ENCODE peak calls at places on chromosomes 13 and 19, in seven cellular contexts. Y is activated CD8-positive, alpha-beta memory T cell treated with anti-CD3 and anti-CD28 coated beads, Interleukin-2, amount 50 U/mL, for 4 hours; Z is B cell; K is MCF 10A; N is HTR-8/SVneo; Q is AG08395; L is stimulated activated CD8-positive, alpha-beta memory T cell treated with anti-CD3 and anti-CD28 coated beads, Interleukin-4, amount 100 ng/mL, for 24 hours. H is an unnamed sample.

GRCh38 chr13:113845723-113846638 is 17.9 kb downstream of the GAS6 start:
- DNase-seq in Y (no peak), Z (no peak), K (no peak), N (no peak), Q (no peak), L (no peak), H (no peak)

GRCh38 chr13:79128158-79128557 is 277.9 kb downstream of the RBM26 start:
- DNase-seq in Y (no peak), Z (no peak), K (peak; percentile 98), N (peak; percentile 2), Q (no peak), L (no peak), H (peak; percentile 76)

GRCh38 chr13:60211548-60211947 is 47.8 kb upstream of the DIAPH3 start:
- DNase-seq in Y (no peak), Z (no peak), K (no peak), N (no peak), Q (no peak), L (no peak), H (no peak)

GRCh38 chr13:99085846-99086148 is 107.9 kb upstream of the DOCK9 start:
- DNase-seq in Y (no peak), Z (no peak), K (no peak), N (no peak), Q (no peak), L (no peak), H (no peak)

GRCh38 chr13:25933520-25933919 is 118.3 kb downstream of the SHISA2 start:
- DNase-seq in Y (no peak), Z (no peak), K (no peak), N (no peak), Q (no peak), L (no peak), H (no peak)

GRCh38 chr19:47711652-47712239 is 1.5 kb upstream of the EHD2 start:
- DNase-seq in Y (no peak), Z (no peak), K (no peak), N (no peak), Q (no peak), L (no peak), H (no peak)

GRCh38 chr13:95217920-95218830 is 83.1 kb downstream of the ABCC4 start:
- DNase-seq in Y (no peak), Z (no peak), K (no peak), N (no peak), Q (no peak), L (no peak), H (peak; percentile 9)

GRCh38 chr13:53953205-53953604 is 924.6 kb downstream of the OLFM4 start:
- DNase-seq in Y (no peak), Z (no peak), K (no peak), N (no peak), Q (no peak), L (no peak), H (no peak)

GRCh38 chr13:104011505-104012270 is 945.5 kb upstream of the SLC10A2 start:
- DNase-seq in Y (no peak), Z (no peak), K (no peak), N (no peak), Q (no peak), L (no peak), H (peak; percentile 7)

GRCh38 chr19:2207991-2208860 is 27.9 kb downstream of the PLEKHJ1 start:
- DNase-seq in Y (peak; percentile 55), Z (peak; percentile 67), K (no peak), N (no peak), Q (peak; percentile 97), L (peak; percentile 34), H (no peak)

GRCh38 chr19:53290758-53291549 is 23.4 kb upstream of the VN1R4 start:
- DNase-seq in Y (no peak), Z (no peak), K (no peak), N (no peak), Q (no peak), L (no peak), H (no peak)

GRCh38 chr13:58919551-58919950 is 1244.2 kb downstream of the DIAPH3 start:
- DNase-seq in Y (no peak), Z (no peak), K (no peak), N (no peak), Q (no peak), L (no peak), H (no peak)

GRCh38 chr13:100881291-100881864 is 206.8 kb upstream of the TMTC4 start:
- DNase-seq in Y (no peak), Z (no peak), K (no peak), N (no peak), Q (peak; percentile 58), L (no peak), H (no peak)

GRCh38 chr13:26961890-26962615 is 201.5 kb upstream of the GPR12 start:
- DNase-seq in Y (no peak), Z (no peak), K (no peak), N (no peak), Q (no peak), L (no peak), H (no peak)

GRCh38 chr13:28889317-28889716 is 69.2 kb downstream of the MTUS2 start:
- DNase-seq in Y (no peak), Z (no peak), K (no peak), N (no peak), Q (no peak), L (no peak), H (no peak)

GRCh38 chr19:17339088-17339741 is 1.9 kb downstream of the GTPBP3 start:
- DNase-seq in Y (no peak), Z (no peak), K (no peak), N (no peak), Q (no peak), L (no peak), H (no peak)

GRCh38 chr13:105848494-105848893 is 687.0 kb downstream of the EFNB2 start:
- DNase-seq in Y (no peak), Z (no peak), K (peak; percentile 33), N (no peak), Q (no peak), L (no peak), H (no peak)

GRCh38 chr19:45172173-45172572 is 5.9 kb downstream of the TRAPPC6A start:
- DNase-seq in Y (no peak), Z (no peak), K (no peak), N (no peak), Q (no peak), L (no peak), H (no peak)

GRCh38 chr13:107025991-107026390 is 458.1 kb upstream of the ARGLU1 start:
- DNase-seq in Y (no peak), Z (no peak), K (peak; percentile 50), N (no peak), Q (peak; percentile 35), L (no peak), H (peak; percentile 49)

GRCh38 chr13:106534844-106535551 is 464 bp downstream of the EFNB2 start:
- DNase-seq in Y (peak; percentile 16), Z (no peak), K (peak; percentile 40), N (no peak), Q (peak; percentile 10), L (no peak), H (peak; percentile 13)

GRCh38 chr13:41802684-41803554 is 158.0 kb downstream of the VWA8 start:
- DNase-seq in Y (no peak), Z (no peak), K (peak; percentile 64), N (no peak), Q (peak; percentile 49), L (no peak), H (peak; percentile 49)

GRCh38 chr19:472005-472858 is 11.4 kb upstream of the SHC2 start:
- DNase-seq in Y (no peak), Z (no peak), K (no peak), N (peak; percentile 53), Q (no peak), L (no peak), H (no peak)

GRCh38 chr19:4206818-4207484 is 22.4 kb upstream of the EBI3 start:
- DNase-seq in Y (no peak), Z (no peak), K (peak; percentile 32), N (no peak), Q (peak; percentile 57), L (no peak), H (no peak)

GRCh38 chr19:38657633-38658222 is 10.3 kb downstream of the ACTN4 start:
- DNase-seq in Y (no peak), Z (no peak), K (peak; percentile 84), N (no peak), Q (peak; percentile 72), L (no peak), H (peak; percentile 94)

GRCh38 chr19:31066385-31066784 is 282.9 kb downstream of the TSHZ3 start:
- DNase-seq in Y (no peak), Z (no peak), K (peak; percentile 66), N (peak; percentile 79), Q (peak; percentile 82), L (no peak), H (peak; percentile 40)

GRCh38 chr13:51869921-51870320 is 8.2 kb downstream of the CCDC70 start:
- DNase-seq in Y (no peak), Z (no peak), K (no peak), N (no peak), Q (no peak), L (no peak), H (no peak)

GRCh38 chr13:102141625-102142472 is 260.0 kb downstream of the FGF14 start:
- DNase-seq in Y (no peak), Z (no peak), K (peak; percentile 31), N (peak; percentile 0), Q (peak; percentile 40), L (no peak), H (peak; percentile 39)

GRCh38 chr19:31232871-31233270 is 116.4 kb downstream of the TSHZ3 start:
- DNase-seq in Y (no peak), Z (no peak), K (peak; percentile 44), N (no peak), Q (peak; percentile 80), L (no peak), H (peak; percentile 10)

GRCh38 chr19:5718579-5719273 is 1.2 kb downstream of the LONP1 start:
- DNase-seq in Y (peak; percentile 41), Z (no peak), K (peak; percentile 74), N (peak; percentile 28), Q (peak; percentile 66), L (peak; percentile 47), H (peak; percentile 67)

GRCh38 chr19:16235811-16236710 is 38.4 kb downstream of the AP1M1 start:
- DNase-seq in Y (no peak), Z (no peak), K (no peak), N (no peak), Q (no peak), L (no peak), H (no peak)

GRCh38 chr19:13600091-13600490 is 93.8 kb upstream of the CACNA1A start:
- DNase-seq in Y (no peak), Z (no peak), K (no peak), N (no peak), Q (no peak), L (no peak), H (no peak)

GRCh38 chr19:48899781-48900476 is at the start of gene NUCB1:
- DNase-seq in Y (peak; percentile 99), Z (peak; percentile 96), K (peak; percentile 99), N (peak; percentile 99), Q (peak; percentile 100), L (peak; percentile 99), H (peak; percentile 96)

GRCh38 chr13:113544071-113544891 is 40.3 kb upstream of the TFDP1 start:
- DNase-seq in Y (no peak), Z (no peak), K (no peak), N (no peak), Q (no peak), L (no peak), H (no peak)

GRCh38 chr13:40961224-40961623 is 57.9 kb downstream of the ELF1 start:
- DNase-seq in Y (no peak), Z (no peak), K (no peak), N (no peak), Q (no peak), L (no peak), H (no peak)

GRCh38 chr13:30796132-30796832 is 60.9 kb downstream of the ALOX5AP start:
- DNase-seq in Y (no peak), Z (no peak), K (peak; percentile 77), N (peak; percentile 43), Q (peak; percentile 53), L (no peak), H (peak; percentile 83)

GRCh38 chr13:97130201-97130600 is 91.9 kb upstream of the MBNL2 start:
- DNase-seq in Y (no peak), Z (no peak), K (peak; percentile 28), N (no peak), Q (no peak), L (no peak), H (no peak)

GRCh38 chr13:49248433-49249002 is 793 bp downstream of the CDADC1 start:
- DNase-seq in Y (peak; percentile 26), Z (no peak), K (no peak), N (no peak), Q (peak; percentile 26), L (no peak), H (peak; percentile 6)

GRCh38 chr19:46610851-46611770 is 10.0 kb downstream of the CALM3 start:
- DNase-seq in Y (no peak), Z (peak; percentile 57), K (no peak), N (no peak), Q (no peak), L (no peak), H (no peak)

H was measured in PC-3.